ENCODE peak calls at places on chromosomes 3 and 15, in six cellular contexts. One of them, this sample, is unnamed.
A peak's percentile ranks its signal among the peaks of the same experiment; 100 is the strongest.

GRCh38 chr3:127738192-127738840 is 65.6 kb downstream of the ABTB1 start:
- DNase-seq in astrocyte: peak; percentile 39
- DNase-seq in mucosa of descending colon: peak; percentile 63
- DNase-seq in left ventricle myocardium inferior: no peak
- DNase-seq in CD8-positive, alpha-beta memory T cell: no peak
- DNase-seq in T-helper 9 cell: no peak
- DNase-seq in this sample: no peak

GRCh38 chr15:80839764-80840130 is 60.6 kb downstream of the CEMIP start:
- DNase-seq in astrocyte: no peak
- DNase-seq in mucosa of descending colon: no peak
- DNase-seq in left ventricle myocardium inferior: no peak
- DNase-seq in T-helper 9 cell: no peak
- DNase-seq in CD8-positive, alpha-beta memory T cell: no peak
- DNase-seq in this sample: no peak

GRCh38 chr3:108089544-108089943 is 1.3 kb downstream of the CD47 start:
- DNase-seq in astrocyte: no peak
- DNase-seq in T-helper 9 cell: no peak
- DNase-seq in CD8-positive, alpha-beta memory T cell: no peak
- DNase-seq in mucosa of descending colon: no peak
- DNase-seq in left ventricle myocardium inferior: no peak
- DNase-seq in this sample: no peak

GRCh38 chr15:79157631-79158592 is 67.3 kb upstream of the RASGRF1 start:
- DNase-seq in left ventricle myocardium inferior: no peak
- DNase-seq in CD8-positive, alpha-beta memory T cell: no peak
- DNase-seq in astrocyte: no peak
- DNase-seq in T-helper 9 cell: no peak
- DNase-seq in mucosa of descending colon: no peak
- DNase-seq in this sample: no peak

GRCh38 chr15:90062023-90062728 is 40.1 kb downstream of the IDH2 start:
- DNase-seq in astrocyte: no peak
- DNase-seq in CD8-positive, alpha-beta memory T cell: peak; percentile 23
- DNase-seq in T-helper 9 cell: peak; percentile 42
- DNase-seq in left ventricle myocardium inferior: peak; percentile 54
- DNase-seq in mucosa of descending colon: peak; percentile 89
- DNase-seq in this sample: no peak

GRCh38 chr3:188220988-188221818 is 67.2 kb downstream of the LPP start:
- DNase-seq in T-helper 9 cell: no peak
- DNase-seq in left ventricle myocardium inferior: no peak
- DNase-seq in mucosa of descending colon: no peak
- DNase-seq in astrocyte: peak; percentile 50
- DNase-seq in CD8-positive, alpha-beta memory T cell: no peak
- DNase-seq in this sample: peak; percentile 17

GRCh38 chr3:25173610-25174009 is 254.5 kb upstream of the RARB start:
- DNase-seq in T-helper 9 cell: no peak
- DNase-seq in astrocyte: no peak
- DNase-seq in CD8-positive, alpha-beta memory T cell: no peak
- DNase-seq in mucosa of descending colon: no peak
- DNase-seq in left ventricle myocardium inferior: no peak
- DNase-seq in this sample: no peak

GRCh38 chr3:58464875-58465274 is 27.0 kb upstream of the KCTD6 start:
- DNase-seq in left ventricle myocardium inferior: no peak
- DNase-seq in CD8-positive, alpha-beta memory T cell: no peak
- DNase-seq in mucosa of descending colon: no peak
- DNase-seq in T-helper 9 cell: no peak
- DNase-seq in astrocyte: no peak
- DNase-seq in this sample: no peak

GRCh38 chr3:107218864-107219269 is 158.4 kb upstream of the CCDC54 start:
- DNase-seq in T-helper 9 cell: no peak
- DNase-seq in mucosa of descending colon: no peak
- DNase-seq in left ventricle myocardium inferior: no peak
- DNase-seq in astrocyte: no peak
- DNase-seq in CD8-positive, alpha-beta memory T cell: no peak
- DNase-seq in this sample: no peak

GRCh38 chr3:102089904-102090492 is 240.7 kb downstream of the NFKBIZ start:
- DNase-seq in T-helper 9 cell: no peak
- DNase-seq in left ventricle myocardium inferior: no peak
- DNase-seq in CD8-positive, alpha-beta memory T cell: no peak
- DNase-seq in astrocyte: peak; percentile 79
- DNase-seq in mucosa of descending colon: no peak
- DNase-seq in this sample: no peak

GRCh38 chr3:172394692-172395091 is 53.6 kb downstream of the GHSR start:
- DNase-seq in left ventricle myocardium inferior: no peak
- DNase-seq in T-helper 9 cell: no peak
- DNase-seq in mucosa of descending colon: no peak
- DNase-seq in astrocyte: no peak
- DNase-seq in CD8-positive, alpha-beta memory T cell: no peak
- DNase-seq in this sample: no peak

This sample was measured in HepG2.